ENCODE peak calls at places on chromosome 20, in six cellular contexts. D is CD8-positive, alpha-beta T cell; X is NCI-H1092 treated with DMSO at 0.1 percent for 48 hours; J is caudate nucleus; Z is memory B cell; M is NB4. V is an unnamed sample.

GRCh38 chr20:32034581-32035397 is 17.3 kb upstream of the HCK start:
- DNase-seq in J (no peak), M (peak), D (no peak), Z (no peak), X (no peak), V (no peak)

GRCh38 chr20:33415948-33416347 is 14.6 kb upstream of the CDK5RAP1 start:
- DNase-seq in J (no peak), Z (no peak), X (no peak), D (no peak), M (peak), V (no peak)

GRCh38 chr20:48957053-48957481 is 35.6 kb downstream of the ARFGEF2 start:
- DNase-seq in J (no peak), D (no peak), Z (no peak), M (no peak), X (no peak), V (no peak)

GRCh38 chr20:21571841-21572690 is 58.2 kb upstream of the NKX2-2 start:
- DNase-seq in Z (peak), X (peak), J (no peak), M (peak), D (no peak), V (no peak)

GRCh38 chr20:49483018-49483705 is 694 bp upstream of the KCNB1 start:
- DNase-seq in J (no peak), Z (no peak), M (no peak), D (no peak), X (no peak), V (no peak)

GRCh38 chr20:38665094-38665493 is 59.2 kb upstream of the SLC32A1 start:
- DNase-seq in J (no peak), Z (no peak), X (no peak), M (no peak), D (no peak), V (no peak)

GRCh38 chr20:50077818-50078601 is 34.9 kb downstream of the UBE2V1 start:
- DNase-seq in M (no peak), X (no peak), D (no peak), Z (no peak), J (no peak), V (no peak)

GRCh38 chr20:57051096-57051495 is 215.3 kb downstream of the BMP7 start:
- DNase-seq in X (no peak), D (no peak), Z (no peak), M (no peak), J (no peak), V (no peak)

GRCh38 chr20:46375771-46376170 is 30.6 kb downstream of the ELMO2 start:
- DNase-seq in Z (no peak), M (no peak), X (no peak), J (no peak), D (no peak), V (no peak)

GRCh38 chr20:45972500-45973183 is 639 bp upstream of the ZNF335 start:
- DNase-seq in Z (no peak), J (no peak), D (no peak), X (no peak), M (no peak), V (no peak)

GRCh38 chr20:17721802-17722486 is 22.2 kb downstream of the BANF2 start:
- DNase-seq in Z (no peak), J (no peak), D (no peak), M (no peak), X (no peak), V (no peak)

GRCh38 chr20:35773154-35773751 is 1.4 kb downstream of the PHF20 start:
- DNase-seq in Z (peak), M (peak), J (no peak), D (no peak), X (no peak), V (no peak)

GRCh38 chr20:34675561-34675960 is 1.3 kb downstream of the PIGU start:
- DNase-seq in D (no peak), Z (no peak), J (no peak), M (no peak), X (no peak), V (no peak)

V was measured in non-pigmented ciliary epithelial cell.